ENCODE peak calls at places on chromosomes 16 and 17, in five cellular contexts. T, J, N, P and L are unnamed samples.

GRCh38 chr16:9909072-9909471 is 273.2 kb downstream of the GRIN2A start:
- DNase-seq in T (no peak), J (no peak), N (no peak), P (no peak), L (no peak)

GRCh38 chr17:18328643-18329204 is 13.6 kb downstream of the SMCR8 start:
- DNase-seq in J (no peak), P (no peak), N (no peak), T (no peak), L (no peak)

GRCh38 chr16:78122774-78123315 is 23.4 kb downstream of the WWOX start:
- DNase-seq in J (peak), T (peak), P (peak), N (peak), L (peak)

GRCh38 chr16:65600046-65600445 is 478.2 kb upstream of the CDH11 start:
- DNase-seq in P (no peak), J (no peak), T (no peak), N (peak), L (no peak)

GRCh38 chr16:2210386-2211365 is at the start of gene BRICD5:
- DNase-seq in J (no peak), P (no peak), T (no peak), N (no peak), L (no peak)

GRCh38 chr17:44941712-44942331 is 5.8 kb downstream of the KIF18B start:
- DNase-seq in J (no peak), T (no peak), N (no peak), P (peak), L (no peak)

GRCh38 chr17:18031955-18032354 is 7.0 kb downstream of the ATPAF2 start:
- DNase-seq in T (no peak), J (no peak), P (no peak), N (no peak), L (no peak)

GRCh38 chr17:47872651-47873161 is 21.7 kb upstream of the SP6 start:
- DNase-seq in N (no peak), T (no peak), P (no peak), J (no peak), L (no peak)

GRCh38 chr16:78127130-78127529 is 27.7 kb downstream of the WWOX start:
- DNase-seq in P (no peak), N (no peak), J (no peak), T (peak), L (no peak)

GRCh38 chr17:14014647-14015046 is 54.7 kb upstream of the COX10 start:
- DNase-seq in T (peak), J (no peak), P (no peak), N (no peak), L (no peak)

GRCh38 chr17:16352838-16353701 is at the start of gene CENPV:
- DNase-seq in J (peak), T (peak), P (peak), N (peak), L (no peak)

GRCh38 chr17:77145209-77145608 is 4.4 kb downstream of the SEC14L1 start:
- DNase-seq in T (no peak), N (no peak), J (no peak), P (no peak), L (peak)
- H3K9ac ChIP-seq in T (peak), N (no peak), J (peak), P (peak), L (peak)

DNA sequence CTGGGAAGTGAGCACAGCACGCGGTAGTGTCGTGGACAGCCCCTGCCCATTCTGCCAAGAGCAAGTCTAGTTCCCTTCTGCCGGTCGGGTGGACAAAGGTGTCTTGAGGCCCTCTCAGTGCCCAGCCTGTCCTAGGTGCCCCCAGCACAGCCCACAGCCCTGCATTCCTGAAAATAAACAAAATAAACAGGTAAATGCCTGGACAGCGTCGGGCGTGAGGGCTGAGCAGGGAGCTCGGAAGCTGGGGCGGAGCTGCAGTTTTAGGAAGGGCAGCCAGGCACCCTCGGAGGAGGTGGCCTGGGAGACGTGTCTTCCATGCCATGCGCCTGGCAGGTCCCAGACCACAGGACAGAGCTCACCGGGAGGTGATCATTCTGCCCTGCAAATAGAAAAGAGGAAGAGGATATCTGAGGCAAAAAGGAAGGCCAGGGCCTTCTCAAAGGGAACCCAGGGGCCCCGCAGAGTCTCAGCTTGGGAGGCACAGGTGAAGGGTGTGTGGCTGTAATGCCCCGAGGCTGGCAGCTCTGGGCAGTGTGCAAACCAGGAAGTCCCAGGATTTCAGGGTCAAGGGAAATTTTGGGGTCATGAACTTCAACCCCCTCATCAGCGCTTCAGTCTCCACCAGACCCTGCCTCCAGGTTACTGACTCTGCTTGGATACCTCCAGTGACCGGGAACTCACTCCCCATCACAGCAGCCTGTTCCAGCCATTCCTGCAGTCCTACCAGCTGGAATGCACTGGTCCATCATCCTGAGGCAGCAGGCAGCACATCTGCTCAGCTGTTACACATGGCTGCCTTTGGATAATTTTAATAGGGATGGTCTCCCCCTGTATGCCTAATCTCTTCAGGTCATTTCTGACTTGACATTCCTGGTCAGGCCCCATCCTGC is 1.7 kb downstream of the ZNF469 start:
- DNase-seq in T (no peak), N (no peak), P (peak), J (no peak), L (no peak)
- TF ChIP-seq EZH2phosphoT487 in T (no peak), N (peak), P (no peak), J (no peak), L (no peak)

GRCh38 chr17:57466042-57466471 is 209.7 kb downstream of the MSI2 start:
- DNase-seq in J (no peak), N (peak), T (no peak), P (no peak), L (no peak)
- H3K4me3 ChIP-seq in J (no peak), N (peak), T (no peak), P (no peak), L (no peak)

GRCh38 chr16:80148826-80149225 is 392.0 kb upstream of the DYNLRB2 start:
- DNase-seq in N (no peak), P (no peak), J (no peak), T (no peak), L (no peak)
- H3K9ac ChIP-seq in N (no peak), P (no peak), J (no peak), T (no peak), L (no peak)